ENCODE peak calls at places on chromosomes 12 and 14, in ten cellular contexts. A, B, D, U, Q, Y, T, V, J and F are unnamed samples.
A peak's percentile ranks its signal among the peaks of the same experiment; 100 is the strongest.

GRCh38 chr14:99296517-99296916 is 24.5 kb upstream of the BCL11B start:
- DNase-seq in T (no peak), Q (no peak), Y (no peak), U (no peak), V (no peak), A (no peak), D (no peak), J (peak; percentile 49), B (no peak), F (no peak)

GRCh38 chr14:28780843-28781503 is 14.4 kb downstream of the FOXG1 start:
- DNase-seq in B (no peak), J (no peak), D (no peak), T (no peak), V (no peak), Q (no peak), Y (no peak), U (no peak), A (no peak), F (no peak)

GRCh38 chr12:15152456-15152855 is 68.8 kb downstream of the RERG start:
- DNase-seq in U (peak; percentile 60), Y (no peak), D (no peak), V (no peak), A (peak; percentile 40), J (no peak), B (no peak), T (peak; percentile 46), Q (no peak), F (no peak)

GRCh38 chr12:102993537-102993936 is 36.1 kb downstream of the ASCL1 start:
- DNase-seq in D (no peak), Y (no peak), J (no peak), Q (no peak), A (no peak), B (no peak), T (no peak), U (no peak), V (no peak), F (no peak)

GRCh38 chr14:65433646-65434045 is 21.1 kb downstream of the FUT8 start:
- DNase-seq in U (no peak), J (peak; percentile 56), D (no peak), A (no peak), Y (no peak), B (no peak), Q (no peak), V (no peak), T (no peak), F (no peak)

GRCh38 chr14:61296707-61297502 is 15.8 kb upstream of the TMEM30B start:
- DNase-seq in Y (no peak), Q (no peak), J (peak; percentile 90), U (no peak), V (no peak), A (peak; percentile 54), B (no peak), T (peak; percentile 79), D (no peak), F (no peak)

GRCh38 chr12:96190403-96191170 is 3.6 kb upstream of the ELK3 start:
- DNase-seq in U (peak; percentile 43), D (no peak), Q (no peak), T (peak; percentile 71), J (no peak), B (no peak), V (no peak), A (no peak), Y (no peak), F (no peak)

GRCh38 chr12:25200703-25201102 is 5.7 kb downstream of the ETFRF1 start:
- DNase-seq in U (no peak), D (no peak), J (no peak), T (no peak), B (no peak), A (peak; percentile 51), Q (no peak), Y (no peak), V (no peak), F (no peak)

GRCh38 chr14:74085047-74085637 is 386 bp downstream of the LIN52 start:
- DNase-seq in B (no peak), A (peak; percentile 38), J (peak; percentile 81), Q (peak; percentile 21), U (no peak), V (peak; percentile 58), T (peak; percentile 44), D (no peak), Y (no peak), F (no peak)

GRCh38 chr12:45615268-45615667 is 114.2 kb upstream of the ARID2 start:
- DNase-seq in D (no peak), B (no peak), A (peak; percentile 72), V (no peak), U (no peak), Y (no peak), Q (no peak), J (no peak), T (peak; percentile 69), F (no peak)

GRCh38 chr14:50020184-50020583 is 96.2 kb downstream of the VCPKMT start:
- DNase-seq in T (no peak), V (no peak), A (no peak), J (no peak), B (no peak), D (no peak), Q (no peak), U (no peak), Y (no peak), F (no peak)

GRCh38 chr12:90183201-90183600 is 474.6 kb upstream of the ATP2B1 start:
- DNase-seq in T (no peak), A (no peak), V (no peak), Y (no peak), J (no peak), B (no peak), U (no peak), D (no peak), Q (no peak), F (no peak)

GRCh38 chr14:94615254-94615653 is 3.1 kb downstream of the SERPINA3 start:
- DNase-seq in V (no peak), J (no peak), Q (no peak), D (no peak), U (no peak), Y (no peak), A (no peak), B (no peak), T (no peak), F (no peak)
- H3K4me3 ChIP-seq in V (peak overlapping the region; percentile 46), J (no peak overlapping the region), Q (no peak overlapping the region), D (no peak overlapping the region), U (no peak overlapping the region), Y (peak overlapping the region; percentile 25), A (no peak overlapping the region), B (no peak overlapping the region), T (no peak overlapping the region), F (no peak overlapping the region)

DNA sequence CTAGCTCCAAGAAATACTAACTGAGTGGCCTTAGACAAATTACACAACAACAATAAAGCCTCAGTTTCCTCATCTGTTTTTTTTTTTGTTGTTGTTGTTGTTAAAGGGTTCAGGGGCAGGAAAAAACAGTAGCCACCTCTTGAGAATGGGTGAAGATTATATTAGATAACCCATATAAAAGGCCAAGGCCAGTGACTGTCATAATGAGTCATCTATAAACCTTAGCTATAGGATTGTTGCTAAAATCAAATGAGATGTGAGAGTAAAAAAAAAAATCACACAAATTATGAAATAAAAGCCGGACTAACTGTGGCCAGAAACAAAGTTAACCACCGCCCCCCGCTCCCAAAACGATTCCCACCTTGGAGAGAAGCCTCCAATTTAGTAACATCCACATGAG is 1.3 kb downstream of the NAA25 start:
- DNase-seq in Y (no peak), U (no peak), B (no peak), A (no peak), J (no peak), Q (no peak), D (no peak), T (no peak), V (no peak), F (no peak)
- H3K4me3 ChIP-seq in Y (peak overlapping the region; percentile 95), U (peak overlapping the region; percentile 69), B (no peak overlapping the region), A (peak overlapping the region; percentile 95), J (peak overlapping the region; percentile 85), Q (peak overlapping the region; percentile 81), D (peak overlapping the region; percentile 88), T (peak overlapping the region; percentile 93), V (peak overlapping the region; percentile 78), F (peak overlapping the region; percentile 89)

GRCh38 chr12:119784673-119785072 is 92.4 kb downstream of the CIT start:
- DNase-seq in U (no peak), Q (no peak), D (no peak), V (no peak), B (no peak), A (no peak), J (no peak), T (no peak), Y (no peak), F (no peak)

GRCh38 chr12:119783787-119784186 is 93.3 kb downstream of the CIT start:
- DNase-seq in J (no peak), A (no peak), D (no peak), V (no peak), T (no peak), Y (no peak), U (no peak), Q (no peak), B (no peak), F (no peak)

GRCh38 chr12:119775246-119775895 is 101.7 kb downstream of the CIT start:
- DNase-seq in B (no peak), T (no peak), J (peak; percentile 78), Q (no peak), D (no peak), V (no peak), A (no peak), U (no peak), Y (no peak), F (no peak)

GRCh38 chr12:119781804-119782203 is 95.3 kb downstream of the CIT start:
- DNase-seq in U (no peak), B (no peak), J (peak; percentile 88), T (no peak), D (no peak), Y (no peak), Q (peak; percentile 31), A (no peak), V (no peak), F (no peak)

GRCh38 chr12:119780786-119781434 is 96.2 kb downstream of the CIT start:
- DNase-seq in T (peak; percentile 67), U (peak; percentile 23), J (peak; percentile 65), Y (no peak), A (peak; percentile 56), D (no peak), V (peak; percentile 66), Q (no peak), B (peak; percentile 48), F (no peak)
- H3K4me3 ChIP-seq in T (no peak overlapping the region), U (no peak overlapping the region), J (peak overlapping the region; percentile 50), Y (no peak overlapping the region), A (peak overlapping the region; percentile 17), D (no peak overlapping the region), V (no peak overlapping the region), Q (no peak overlapping the region), B (no peak overlapping the region), F (no peak overlapping the region)

DNA sequence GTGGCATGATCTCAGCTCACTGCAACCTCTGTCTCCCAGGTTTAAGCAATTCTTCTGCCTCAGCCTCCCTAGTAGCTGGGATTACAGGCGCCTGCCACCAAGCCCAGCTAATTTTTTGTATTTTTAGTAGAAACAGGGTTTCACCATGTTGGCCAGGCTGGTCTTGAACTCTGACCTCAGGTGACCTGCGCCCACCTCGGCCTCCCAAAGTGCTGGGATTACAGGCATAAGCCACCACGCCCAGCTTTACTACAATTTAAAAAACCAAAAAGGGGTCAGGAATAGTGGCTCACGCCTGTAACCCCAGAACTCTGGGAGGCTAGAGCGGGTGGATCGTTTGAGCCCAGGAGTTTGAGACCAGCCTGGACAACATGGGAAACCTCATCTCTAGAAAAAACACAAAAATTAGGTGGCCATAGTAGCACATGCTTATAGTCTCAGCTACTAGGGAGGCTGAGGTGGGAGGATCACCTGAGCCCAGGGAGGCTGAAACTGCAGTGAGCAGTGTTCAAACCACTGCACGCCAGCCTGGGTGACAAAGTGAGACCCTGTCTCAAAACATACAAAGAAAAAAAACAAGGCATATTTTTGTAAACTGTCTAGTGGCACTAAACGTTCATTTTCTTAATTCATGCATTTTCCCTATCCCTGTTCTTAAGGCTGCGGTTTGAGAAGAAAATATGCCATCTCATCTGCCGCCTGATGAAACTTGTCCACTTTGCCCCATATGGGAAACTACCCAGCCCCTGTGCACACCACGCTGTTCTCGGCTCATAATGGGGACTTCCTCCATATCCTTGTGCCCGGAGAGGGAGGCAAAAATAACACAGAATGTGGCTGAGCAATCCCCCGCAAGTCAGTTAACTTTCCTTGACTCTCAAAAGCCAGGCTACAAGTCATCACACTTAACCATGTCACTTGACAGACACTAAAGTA is 4.3 kb downstream of the RILPL2 start:
- DNase-seq in A (no peak), Q (no peak), D (no peak), T (no peak), Y (no peak), U (no peak), J (no peak), B (no peak), V (no peak), F (no peak)
- H3K4me3 ChIP-seq in A (no peak overlapping the region), Q (no peak overlapping the region), D (no peak overlapping the region), T (no peak overlapping the region), Y (peak overlapping the region; percentile 87), U (no peak overlapping the region), J (no peak overlapping the region), B (no peak overlapping the region), V (no peak overlapping the region), F (peak overlapping the region; percentile 25)